ENCODE peak calls at places on chromosomes 4 and X, in five cellular contexts. N, O, Z, M and P are unnamed samples.

GRCh38 chr4:53986062-53986461 is 78.3 kb downstream of the CHIC2 start:
- DNase-seq in N (no peak), O (no peak), Z (no peak), M (no peak), P (no peak)

GRCh38 chr4:41504167-41504566 is 33.8 kb upstream of the LIMCH1 start:
- DNase-seq in N (no peak), O (no peak), Z (no peak), M (no peak), P (no peak)

GRCh38 chr4:169025184-169025583 is 15.1 kb upstream of the CBR4 start:
- DNase-seq in N (no peak), O (no peak), Z (no peak), M (no peak), P (no peak)

GRCh38 chrX:7146703-7147430 is 645 bp upstream of the STS start:
- DNase-seq in N (peak; percentile 27), O (peak; percentile 45), Z (peak; percentile 65), M (no peak), P (no peak)

GRCh38 chr4:21900211-21900610 is 48.4 kb downstream of the KCNIP4 start:
- DNase-seq in N (no peak), O (no peak), Z (no peak), M (no peak), P (no peak)

GRCh38 chr4:164169591-164169990 is 584.3 kb upstream of the SMIM31 start:
- DNase-seq in N (no peak), O (no peak), Z (no peak), M (no peak), P (no peak)

GRCh38 chr4:80963051-80963450 is 67.5 kb upstream of the BMP3 start:
- DNase-seq in N (no peak), O (no peak), Z (no peak), M (no peak), P (no peak)

GRCh38 chrX:41734530-41734929 is 10.5 kb downstream of the GPR82 start:
- DNase-seq in N (no peak), O (no peak), Z (no peak), M (peak; percentile 27), P (no peak)

GRCh38 chr4:14871676-14872430 is 130.4 kb upstream of the CPEB2 start:
- DNase-seq in N (peak; percentile 65), O (peak; percentile 61), Z (no peak), M (no peak), P (no peak)

GRCh38 chrX:79169484-79169883 is 25.0 kb downstream of the GPR174 start:
- DNase-seq in N (no peak), O (no peak), Z (no peak), M (no peak), P (no peak)

GRCh38 chr4:83109480-83110221 is 4.9 kb downstream of the PLAC8 start:
- DNase-seq in N (peak; percentile 67), O (peak; percentile 66), Z (peak; percentile 58), M (peak; percentile 77), P (peak; percentile 77)

GRCh38 chrX:80876877-80877276 is 67.2 kb upstream of the BRWD3 start:
- DNase-seq in N (no peak), O (no peak), Z (no peak), M (peak; percentile 12), P (no peak)

GRCh38 chr4:137283737-137284136 is 248.6 kb downstream of the PCDH18 start:
- DNase-seq in N (no peak), O (no peak), Z (no peak), M (peak; percentile 3), P (no peak)
- TF ChIP-seq CTCF in N (peak; percentile 55), O (no peak), Z (no peak), M (peak; percentile 51), P (no peak)

GRCh38 chr4:184427687-184428086 is 46.7 kb downstream of the IRF2 start:
- DNase-seq in N (no peak), O (no peak), Z (no peak), M (no peak), P (no peak)
- H3K27ac ChIP-seq in N (no peak overlapping the region), O (peak overlapping the region; percentile 43), Z (peak overlapping the region; percentile 33), M (peak overlapping the region; percentile 13), P (no peak overlapping the region)

GRCh38 chr4:10173039-10173753 is 56.6 kb upstream of the WDR1 start:
- DNase-seq in N (peak; percentile 41), O (no peak), Z (no peak), M (no peak), P (no peak)
- TF ChIP-seq CTCF in N (peak; percentile 26), O (no peak), Z (no peak), M (peak; percentile 43), P (no peak)

GRCh38 chr4:145618912-145619638 is at the start of gene MMAA:
- DNase-seq in N (peak; percentile 92), O (peak; percentile 97), Z (peak; percentile 98), M (peak; percentile 98), P (peak; percentile 99)

GRCh38 chr4:145609494-145610427 is 9.4 kb upstream of the MMAA start:
- DNase-seq in N (peak; percentile 55), O (no peak), Z (no peak), M (peak; percentile 41), P (no peak)

GRCh38 chr4:145613546-145614234 is 5.5 kb upstream of the MMAA start:
- DNase-seq in N (no peak), O (no peak), Z (no peak), M (no peak), P (no peak)

GRCh38 chr4:145618210-145618911 is 824 bp upstream of the MMAA start:
- DNase-seq in N (no peak), O (no peak), Z (peak; percentile 66), M (peak; percentile 29), P (peak; percentile 67)

DNA sequence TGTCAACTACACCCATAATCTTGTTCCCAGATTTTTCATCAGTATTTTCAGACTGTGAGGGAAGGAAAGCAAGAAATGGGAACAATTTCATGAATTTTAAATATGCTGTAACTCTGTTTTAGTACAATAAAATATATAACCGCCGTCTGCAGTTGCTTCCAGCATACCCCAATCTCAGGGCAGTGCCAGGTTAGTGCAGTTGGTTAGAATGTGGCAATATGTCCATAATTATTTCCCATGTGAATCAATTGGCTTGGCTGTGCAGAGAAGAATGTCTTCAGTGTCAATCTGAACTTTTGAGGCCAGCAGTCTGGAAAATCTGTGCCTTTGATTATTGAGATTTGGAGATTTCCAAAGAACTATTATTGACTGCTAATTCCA is 5.0 kb upstream of the MMAA start:
- DNase-seq in N (no peak), O (no peak), Z (no peak), M (no peak), P (no peak)
- H3K27ac ChIP-seq in N (no peak overlapping the region), O (no peak overlapping the region), Z (no peak overlapping the region), M (no peak overlapping the region), P (no peak overlapping the region)

GRCh38 chr4:173747537-173748257 is 217.7 kb upstream of the HAND2 start:
- DNase-seq in N (no peak), O (no peak), Z (no peak), M (no peak), P (no peak)

GRCh38 chr4:173746424-173746823 is 216.4 kb upstream of the HAND2 start:
- DNase-seq in N (no peak), O (no peak), Z (no peak), M (no peak), P (no peak)

GRCh38 chr4:173745765-173746164 is 215.7 kb upstream of the HAND2 start:
- DNase-seq in N (no peak), O (no peak), Z (no peak), M (no peak), P (no peak)

GRCh38 chr4:173752610-173753009 is 222.6 kb upstream of the HAND2 start:
- DNase-seq in N (peak; percentile 85), O (no peak), Z (no peak), M (no peak), P (no peak)

GRCh38 chr4:173748353-173748752 is 218.3 kb upstream of the HAND2 start:
- DNase-seq in N (no peak), O (no peak), Z (no peak), M (no peak), P (no peak)
- TF ChIP-seq CTCF in N (no peak), O (no peak), Z (no peak), M (peak; percentile 56), P (no peak)

GRCh38 chr4:182126096-182126495 is 117.1 kb upstream of the TENM3 start:
- DNase-seq in N (no peak), O (no peak), Z (no peak), M (no peak), P (no peak)
- H3K27ac ChIP-seq in N (no peak overlapping the region), O (no peak overlapping the region), Z (no peak overlapping the region), M (no peak overlapping the region), P (no peak overlapping the region)

DNA sequence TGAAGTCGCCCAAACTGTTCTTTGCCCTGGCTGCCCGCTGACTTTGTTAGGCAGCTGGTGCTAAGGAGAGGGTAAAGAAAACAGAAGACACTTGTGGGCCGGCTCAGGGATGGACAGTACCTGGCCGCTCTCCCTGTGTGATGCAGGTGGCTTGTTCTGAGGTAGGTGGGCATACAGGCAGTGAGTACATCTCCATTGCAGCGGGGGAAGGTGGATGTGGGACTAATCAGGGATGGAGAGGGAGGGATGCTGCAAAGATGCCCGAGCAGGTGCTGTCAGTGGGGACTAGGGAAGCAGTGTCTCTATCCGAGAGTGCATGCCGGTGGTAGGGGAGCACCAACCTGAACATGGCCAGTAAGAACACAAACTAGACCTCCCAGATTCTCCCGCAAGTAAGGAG is 67.0 kb downstream of the SORBS2 start:
- DNase-seq in N (no peak), O (no peak), Z (no peak), M (no peak), P (no peak)
- TF ChIP-seq CTCF in N (no peak), O (no peak), Z (no peak), M (no peak), P (no peak)

GRCh38 chr4:150117094-150117493 is 38.8 kb downstream of the DCLK2 start:
- DNase-seq in N (no peak), O (no peak), Z (no peak), M (no peak), P (no peak)
- H3K27ac ChIP-seq in N (no peak overlapping the region), O (no peak overlapping the region), Z (no peak overlapping the region), M (no peak overlapping the region), P (no peak overlapping the region)

GRCh38 chr4:188781655-188782054 is 642.4 kb downstream of the TRIML1 start:
- DNase-seq in N (peak; percentile 55), O (no peak), Z (no peak), M (peak; percentile 16), P (no peak)
- TF ChIP-seq CTCF in N (peak; percentile 68), O (peak; percentile 26), Z (no peak), M (peak; percentile 51), P (peak; percentile 42)

GRCh38 chr4:119663160-119663788 is 34.7 kb upstream of the PDE5A start:
- DNase-seq in N (no peak), O (no peak), Z (no peak), M (no peak), P (no peak)
- H3K27ac ChIP-seq in N (no peak overlapping the region), O (peak overlapping the region; percentile 42), Z (no peak overlapping the region), M (no peak overlapping the region), P (no peak overlapping the region)